ENCODE peak calls at places on chromosomes 3 and 15, in four cellular contexts. V is stomach, Y is sigmoid colon, R is transverse colon. X is an unnamed sample.

GRCh38 chr3:194856296-194856695 is 170.6 kb downstream of the FAM43A start:
- DNase-seq in V (no peak), Y (no peak), R (no peak), X (no peak)

GRCh38 chr3:170724599-170724998 is 138.7 kb upstream of the SLC7A14 start:
- DNase-seq in V (no peak), Y (peak; percentile 70), R (no peak), X (no peak)

GRCh38 chr15:94002026-94002425 is 229.3 kb upstream of the MCTP2 start:
- DNase-seq in V (no peak), Y (no peak), R (no peak), X (no peak)

GRCh38 chr15:92023971-92024370 is 170.5 kb downstream of the SLCO3A1 start:
- DNase-seq in V (no peak), Y (no peak), R (no peak), X (no peak)

GRCh38 chr3:111858641-111859040 is 424 bp upstream of the PHLDB2 start:
- DNase-seq in V (no peak), Y (no peak), R (no peak), X (no peak)

GRCh38 chr3:47527952-47528718 is 14.6 kb upstream of the ELP6 start:
- DNase-seq in V (no peak), Y (no peak), R (no peak), X (no peak)

GRCh38 chr3:189714991-189715961 is 84.1 kb downstream of the TP63 start:
- DNase-seq in V (no peak), Y (no peak), R (no peak), X (no peak)

GRCh38 chr3:127114337-127115070 is 78.4 kb upstream of the PRR23E start:
- DNase-seq in V (no peak), Y (no peak), R (no peak), X (no peak)

GRCh38 chr3:9316881-9317341 is 45.9 kb upstream of the THUMPD3 start:
- DNase-seq in V (no peak), Y (peak; percentile 68), R (peak; percentile 16), X (no peak)

GRCh38 chr3:59056706-59057105 is 6.9 kb upstream of the CFAP20DC start:
- DNase-seq in V (no peak), Y (no peak), R (no peak), X (no peak)

GRCh38 chr3:141556034-141556433 is 69.2 kb downstream of the RASA2 start:
- DNase-seq in V (no peak), Y (no peak), R (no peak), X (no peak)

GRCh38 chr15:48414015-48414414 is 82.8 kb downstream of the DUT start:
- DNase-seq in V (no peak), Y (peak; percentile 79), R (no peak), X (no peak)

GRCh38 chr3:169460035-169460434 is 203.5 kb downstream of the MECOM start:
- DNase-seq in V (no peak), Y (no peak), R (no peak), X (no peak)

GRCh38 chr15:74413350-74414080 is 20.2 kb downstream of the SEMA7A start:
- DNase-seq in V (no peak), Y (no peak), R (no peak), X (no peak)

GRCh38 chr15:68410466-68411200 is 21.3 kb downstream of the ITGA11 start:
- DNase-seq in V (no peak), Y (no peak), R (no peak), X (peak; percentile 38)

GRCh38 chr3:99323940-99324339 is 314.5 kb upstream of the COL8A1 start:
- DNase-seq in V (no peak), Y (no peak), R (no peak), X (no peak)

GRCh38 chr3:197155039-197155438 is 125.4 kb upstream of the MELTF start:
- DNase-seq in V (no peak), Y (no peak), R (no peak), X (no peak)

GRCh38 chr3:29940759-29941319 is 660.0 kb downstream of the RBMS3 start:
- DNase-seq in V (no peak), Y (no peak), R (no peak), X (no peak)

GRCh38 chr3:111723293-111723963 is 128.3 kb upstream of the ZBED2 start:
- DNase-seq in V (no peak), Y (no peak), R (no peak), X (no peak)

GRCh38 chr3:168884353-168884903 is 779.1 kb downstream of the MECOM start:
- DNase-seq in V (peak; percentile 50), Y (no peak), R (peak; percentile 22), X (no peak)

GRCh38 chr3:110106805-110107204 is 769.5 kb upstream of the DPPA4 start:
- DNase-seq in V (no peak), Y (no peak), R (no peak), X (no peak)

GRCh38 chr15:49506341-49506740 is 83.3 kb downstream of the FGF7 start:
- DNase-seq in V (no peak), Y (no peak), R (no peak), X (no peak)

GRCh38 chr3:43054754-43055153 is 51.1 kb downstream of the POMGNT2 start:
- DNase-seq in V (no peak), Y (no peak), R (no peak), X (no peak)

GRCh38 chr15:36965561-36966342 is 134.6 kb downstream of the MEIS2 start:
- DNase-seq in V (no peak), Y (no peak), R (no peak), X (no peak)

GRCh38 chr3:110341047-110341446 is 730.6 kb upstream of the NECTIN3 start:
- DNase-seq in V (no peak), Y (no peak), R (no peak), X (no peak)

GRCh38 chr3:61954097-61954528 is 392.7 kb downstream of the PTPRG start:
- DNase-seq in V (no peak), Y (no peak), R (no peak), X (no peak)

GRCh38 chr3:171676600-171677175 is 133.6 kb downstream of the PLD1 start:
- DNase-seq in V (no peak), Y (no peak), R (peak; percentile 87), X (no peak)

GRCh38 chr3:113310960-113311359 is 99.6 kb downstream of the BOC start:
- DNase-seq in V (no peak), Y (no peak), R (no peak), X (no peak)

GRCh38 chr15:61681038-61681418 is 379.2 kb downstream of the VPS13C start:
- DNase-seq in V (no peak), Y (no peak), R (no peak), X (no peak)

GRCh38 chr3:61725851-61726333 is 164.5 kb downstream of the PTPRG start:
- DNase-seq in V (no peak), Y (no peak), R (no peak), X (no peak)

GRCh38 chr3:46934067-46934466 is 42.5 kb downstream of the CCDC12 start:
- DNase-seq in V (no peak), Y (peak; percentile 66), R (no peak), X (no peak)

GRCh38 chr15:58043192-58043903 is 22.2 kb downstream of the ALDH1A2 start:
- DNase-seq in V (peak; percentile 66), Y (no peak), R (peak; percentile 53), X (peak; percentile 41)

GRCh38 chr3:156764761-156765160 is 61.4 kb upstream of the LEKR1 start:
- DNase-seq in V (no peak), Y (no peak), R (no peak), X (no peak)

GRCh38 chr3:118110196-118110595 is 924.5 kb downstream of the IGSF11 start:
- DNase-seq in V (no peak), Y (no peak), R (no peak), X (no peak)

GRCh38 chr3:170117134-170117533 is 64.4 kb downstream of the PHC3 start:
- DNase-seq in V (no peak), Y (no peak), R (no peak), X (no peak)

GRCh38 chr3:187079090-187080022 is 59.9 kb downstream of the RPL39L start:
- DNase-seq in V (no peak), Y (no peak), R (no peak), X (no peak)
- TF ChIP-seq POLR2A in V (no peak), Y (no peak), R (no peak), X (no peak)

GRCh38 chr3:188528390-188528789 is 374.4 kb downstream of the LPP start:
- DNase-seq in V (no peak), Y (no peak), R (no peak), X (no peak)

GRCh38 chr3:188527389-188527788 is 373.4 kb downstream of the LPP start:
- DNase-seq in V (no peak), Y (no peak), R (no peak), X (no peak)

GRCh38 chr3:188531210-188531609 is 377.3 kb downstream of the LPP start:
- DNase-seq in V (no peak), Y (no peak), R (no peak), X (no peak)

GRCh38 chr3:188526057-188526456 is 372.1 kb downstream of the LPP start:
- DNase-seq in V (no peak), Y (peak; percentile 75), R (peak; percentile 12), X (peak; percentile 72)

DNA sequence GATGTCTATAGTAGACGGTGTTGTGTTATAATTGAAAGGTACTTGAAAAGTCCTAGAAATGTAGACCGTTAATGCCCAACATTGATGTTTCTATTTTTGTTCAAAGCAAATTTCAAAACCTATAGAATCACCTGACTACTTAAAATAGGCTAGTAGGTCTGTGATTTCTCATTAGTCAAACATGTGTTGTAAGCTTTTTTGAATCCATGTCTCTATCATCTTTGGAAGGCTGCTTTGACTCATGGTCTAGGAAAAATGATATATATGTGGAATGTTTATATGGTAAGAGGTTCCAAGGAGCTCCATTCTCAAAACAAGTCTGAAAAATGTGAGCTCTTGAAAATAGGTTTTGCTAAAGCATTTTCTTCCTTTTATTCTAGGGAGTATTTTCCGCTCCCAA is 375.3 kb downstream of the LPP start:
- DNase-seq in V (no peak), Y (no peak), R (no peak), X (no peak)
- TF ChIP-seq EP300 in V (no peak), Y (no peak), R (no peak), X (no peak)

GRCh38 chr15:69523010-69524001 is 70.7 kb downstream of the RPLP1 start:
- DNase-seq in V (peak; percentile 84), Y (peak; percentile 84), R (peak; percentile 84), X (no peak)
- TF ChIP-seq POLR2AphosphoS5 in V (no peak), Y (no peak), R (no peak), X (no peak)

DNA sequence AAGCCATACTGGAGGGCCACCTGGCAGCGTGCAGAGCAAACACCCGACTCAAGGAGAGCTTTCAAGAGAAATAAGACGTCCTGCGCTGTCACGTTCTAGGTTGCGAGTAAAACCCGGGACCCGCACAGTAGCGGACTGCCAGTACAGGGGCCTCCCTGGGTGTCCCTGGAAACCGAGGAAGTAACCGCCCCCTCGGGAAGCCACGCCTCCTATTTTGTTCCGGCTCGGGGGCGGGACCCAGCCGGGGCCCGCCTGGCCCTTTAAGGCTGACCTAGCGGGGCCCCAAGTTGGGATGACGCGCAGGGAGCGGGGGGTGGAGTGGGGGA is 218 bp upstream of the MAPKAPK3 start:
- DNase-seq in V (peak; percentile 95), Y (peak; percentile 97), R (peak; percentile 97), X (peak; percentile 96)
- TF ChIP-seq POLR2A in V (no peak), Y (no peak), R (no peak), X (peak; percentile 6)

GRCh38 chr3:56725175-56725574 is 42.1 kb upstream of the TASOR start:
- DNase-seq in V (no peak), Y (no peak), R (peak; percentile 43), X (no peak)
- TF ChIP-seq EP300 in V (no peak), Y (no peak), R (no peak), X (no peak)

DNA sequence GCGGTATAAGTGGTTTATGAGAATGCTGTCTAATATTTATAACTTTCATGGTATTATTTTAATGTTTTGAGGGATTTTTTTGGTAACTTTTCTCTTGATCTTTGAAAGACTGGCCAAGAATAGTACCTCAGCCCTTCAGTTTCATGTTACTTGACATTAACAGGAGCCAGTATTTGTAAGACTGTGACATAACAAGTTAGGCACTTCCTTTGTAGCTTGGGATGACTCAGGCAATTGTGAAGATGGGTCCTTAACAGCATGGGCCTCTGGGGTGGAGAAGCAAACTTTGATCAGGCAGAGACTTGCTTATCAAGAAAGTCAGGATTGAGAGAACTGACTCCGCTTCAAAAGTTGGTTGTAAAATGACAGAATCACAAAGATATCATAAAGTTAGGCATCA is 9.5 kb downstream of the LRRC49 start:
- DNase-seq in V (no peak), Y (no peak), R (peak; percentile 30), X (no peak)
- TF ChIP-seq POLR2AphosphoS5 in V (no peak), Y (no peak), R (no peak), X (no peak)

X was measured in upper lobe of left lung.